ENCODE peak calls at places on chromosome 11, in six cellular contexts. E is ovary; J is breast epithelium; W is CD8-positive, alpha-beta memory T cell; K is caudate nucleus; X is RWPE1. H is an unnamed sample.

GRCh38 chr11:99135508-99135907 is 114.8 kb downstream of the CNTN5 start:
- DNase-seq in E (no peak), J (no peak), W (no peak), K (no peak), X (no peak), H (no peak)

GRCh38 chr11:81497202-81497804 is 1236.4 kb downstream of the FAM181B start:
- DNase-seq in E (no peak), J (no peak), W (no peak), K (no peak), X (peak), H (no peak)

GRCh38 chr11:59551651-59552521 is 40.5 kb downstream of the OR4D9 start:
- DNase-seq in E (peak), J (no peak), W (no peak), K (no peak), X (no peak), H (no peak)

GRCh38 chr11:17768547-17768946 is 34.0 kb downstream of the KCNC1 start:
- DNase-seq in E (no peak), J (peak), W (no peak), K (no peak), X (no peak), H (no peak)

GRCh38 chr11:122045181-122045586 is 70.8 kb downstream of the BLID start:
- DNase-seq in E (no peak), J (no peak), W (no peak), K (no peak), X (peak), H (no peak)

GRCh38 chr11:2988996-2989395 is 3.1 kb downstream of the NAP1L4 start:
- DNase-seq in E (no peak), J (no peak), W (peak), K (no peak), X (no peak), H (no peak)

GRCh38 chr11:100830978-100831732 is 144.1 kb downstream of the ARHGAP42 start:
- DNase-seq in E (no peak), J (no peak), W (no peak), K (no peak), X (peak), H (peak)

GRCh38 chr11:32052218-32052617 is 38.7 kb upstream of the RCN1 start:
- DNase-seq in E (peak), J (peak), W (peak), K (peak), X (peak), H (peak)

GRCh38 chr11:28038775-28039174 is 69.2 kb downstream of the KIF18A start:
- DNase-seq in E (no peak), J (no peak), W (no peak), K (no peak), X (no peak), H (no peak)

GRCh38 chr11:66951927-66952337 is 6.3 kb downstream of the PC start:
- DNase-seq in E (no peak), J (no peak), W (no peak), K (no peak), X (no peak), H (no peak)

GRCh38 chr11:115264278-115264677 is 239.9 kb downstream of the CADM1 start:
- DNase-seq in E (no peak), J (no peak), W (no peak), K (no peak), X (no peak), H (no peak)

GRCh38 chr11:67298786-67299185 is 4.5 kb upstream of the SSH3 start:
- DNase-seq in E (no peak), J (no peak), W (no peak), K (no peak), X (no peak), H (no peak)

GRCh38 chr11:13143486-13144297 is 133.9 kb upstream of the BMAL1 start:
- DNase-seq in E (no peak), J (no peak), W (no peak), K (no peak), X (no peak), H (no peak)

GRCh38 chr11:118607401-118608267 is at the start of gene PHLDB1:
- DNase-seq in E (peak), J (no peak), W (peak), K (peak), X (peak), H (peak)

GRCh38 chr11:36073411-36074203 is 129.7 kb downstream of the LDLRAD3 start:
- DNase-seq in E (peak), J (no peak), W (no peak), K (peak), X (no peak), H (no peak)

GRCh38 chr11:27254744-27255446 is 108.1 kb downstream of the CCDC34 start:
- DNase-seq in E (no peak), J (no peak), W (no peak), K (no peak), X (no peak), H (no peak)

GRCh38 chr11:33828604-33829429 is 54.5 kb upstream of the FBXO3 start:
- DNase-seq in E (no peak), J (no peak), W (peak), K (no peak), X (peak), H (no peak)

GRCh38 chr11:12388171-12388570 is 10.8 kb downstream of the PARVA start:
- DNase-seq in E (no peak), J (no peak), W (no peak), K (no peak), X (no peak), H (no peak)

GRCh38 chr11:12202911-12203310 is 92.5 kb downstream of the MICAL2 start:
- DNase-seq in E (no peak), J (no peak), W (no peak), K (no peak), X (no peak), H (no peak)

GRCh38 chr11:13705710-13706109 is 37.2 kb downstream of the FAR1 start:
- DNase-seq in E (no peak), J (no peak), W (no peak), K (no peak), X (no peak), H (no peak)

GRCh38 chr11:13329670-13330401 is 52.2 kb downstream of the BMAL1 start:
- DNase-seq in E (no peak), J (no peak), W (no peak), K (no peak), X (peak), H (peak)

GRCh38 chr11:83147895-83148294 is 9.0 kb upstream of the PCF11 start:
- DNase-seq in E (no peak), J (no peak), W (no peak), K (no peak), X (no peak), H (no peak)

GRCh38 chr11:44852159-44852707 is 98.5 kb downstream of the TP53I11 start:
- DNase-seq in E (no peak), J (no peak), W (no peak), K (no peak), X (no peak), H (no peak)

GRCh38 chr11:101866619-101867491 is 48.0 kb upstream of the CEP126 start:
- DNase-seq in E (no peak), J (no peak), W (no peak), K (no peak), X (peak), H (no peak)

GRCh38 chr11:68398870-68399865 is 61.4 kb upstream of the PPP6R3 start:
- DNase-seq in E (peak), J (no peak), W (no peak), K (no peak), X (no peak), H (peak)

GRCh38 chr11:66856496-66857233 is at the start of gene LRFN4:
- DNase-seq in E (no peak), J (no peak), W (peak), K (no peak), X (peak), H (no peak)

GRCh38 chr11:540583-541432 is 3.5 kb downstream of the LRRC56 start:
- DNase-seq in E (peak), J (no peak), W (no peak), K (no peak), X (no peak), H (no peak)

GRCh38 chr11:12211331-12212065 is 101.1 kb downstream of the MICAL2 start:
- DNase-seq in E (no peak), J (no peak), W (no peak), K (no peak), X (no peak), H (no peak)

GRCh38 chr11:34234086-34234740 is 123.6 kb downstream of the ABTB2 start:
- DNase-seq in E (no peak), J (no peak), W (peak), K (no peak), X (peak), H (peak)

GRCh38 chr11:128653828-128654231 is 40.0 kb upstream of the FLI1 start:
- DNase-seq in E (no peak), J (no peak), W (no peak), K (no peak), X (no peak), H (peak)

GRCh38 chr11:126890561-126890960 is 110.0 kb downstream of the KIRREL3 start:
- DNase-seq in E (no peak), J (no peak), W (no peak), K (peak), X (no peak), H (no peak)

GRCh38 chr11:73139476-73140198 is 2.5 kb downstream of the FCHSD2 start:
- DNase-seq in E (no peak), J (no peak), W (no peak), K (no peak), X (no peak), H (no peak)

GRCh38 chr11:72712168-72712721 is 38.0 kb upstream of the PDE2A start:
- DNase-seq in E (no peak), J (no peak), W (no peak), K (peak), X (no peak), H (peak)

GRCh38 chr11:36006556-36006955 is 62.7 kb downstream of the LDLRAD3 start:
- DNase-seq in E (no peak), J (no peak), W (no peak), K (no peak), X (no peak), H (no peak)

GRCh38 chr11:7572001-7572712 is 58.4 kb downstream of the PPFIBP2 start:
- DNase-seq in E (no peak), J (no peak), W (no peak), K (no peak), X (no peak), H (no peak)
- H3K27ac ChIP-seq in E (no peak), J (peak), W (no peak), K (peak), X (no peak), H (peak)

GRCh38 chr11:61378713-61379313 is 13.6 kb upstream of the TMEM216 start:
- DNase-seq in E (peak), J (no peak), W (no peak), K (no peak), X (peak), H (no peak)
- H3K27ac ChIP-seq in E (no peak), J (peak), W (no peak), K (no peak), X (peak), H (no peak)

GRCh38 chr11:125802387-125802786 is 14.5 kb downstream of the PATE3 start:
- DNase-seq in E (no peak), J (no peak), W (no peak), K (no peak), X (no peak), H (no peak)

DNA sequence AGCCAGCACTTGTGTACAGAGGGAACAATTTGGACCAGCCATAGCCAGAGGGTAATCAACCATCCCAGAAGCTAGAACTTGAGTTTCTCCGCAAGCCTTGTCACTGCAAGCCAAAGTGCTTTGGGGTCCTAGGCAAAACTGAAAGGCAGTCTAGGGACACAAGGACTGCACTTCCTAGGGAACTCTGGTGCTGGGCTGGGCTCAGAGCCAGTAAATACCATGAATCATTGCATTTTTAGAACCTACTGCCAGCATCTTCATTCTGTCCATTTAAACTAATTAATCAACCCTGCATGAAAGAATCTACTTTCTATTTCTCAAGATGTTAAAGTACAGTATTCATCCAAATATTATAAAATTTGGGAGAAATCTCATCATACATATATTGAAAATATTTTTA is 20.0 kb downstream of the PATE3 start:
- DNase-seq in E (no peak), J (no peak), W (no peak), K (no peak), X (no peak), H (no peak)
- H3K27ac ChIP-seq in E (no peak), J (no peak), W (no peak), K (no peak), X (no peak), H (no peak)

DNA sequence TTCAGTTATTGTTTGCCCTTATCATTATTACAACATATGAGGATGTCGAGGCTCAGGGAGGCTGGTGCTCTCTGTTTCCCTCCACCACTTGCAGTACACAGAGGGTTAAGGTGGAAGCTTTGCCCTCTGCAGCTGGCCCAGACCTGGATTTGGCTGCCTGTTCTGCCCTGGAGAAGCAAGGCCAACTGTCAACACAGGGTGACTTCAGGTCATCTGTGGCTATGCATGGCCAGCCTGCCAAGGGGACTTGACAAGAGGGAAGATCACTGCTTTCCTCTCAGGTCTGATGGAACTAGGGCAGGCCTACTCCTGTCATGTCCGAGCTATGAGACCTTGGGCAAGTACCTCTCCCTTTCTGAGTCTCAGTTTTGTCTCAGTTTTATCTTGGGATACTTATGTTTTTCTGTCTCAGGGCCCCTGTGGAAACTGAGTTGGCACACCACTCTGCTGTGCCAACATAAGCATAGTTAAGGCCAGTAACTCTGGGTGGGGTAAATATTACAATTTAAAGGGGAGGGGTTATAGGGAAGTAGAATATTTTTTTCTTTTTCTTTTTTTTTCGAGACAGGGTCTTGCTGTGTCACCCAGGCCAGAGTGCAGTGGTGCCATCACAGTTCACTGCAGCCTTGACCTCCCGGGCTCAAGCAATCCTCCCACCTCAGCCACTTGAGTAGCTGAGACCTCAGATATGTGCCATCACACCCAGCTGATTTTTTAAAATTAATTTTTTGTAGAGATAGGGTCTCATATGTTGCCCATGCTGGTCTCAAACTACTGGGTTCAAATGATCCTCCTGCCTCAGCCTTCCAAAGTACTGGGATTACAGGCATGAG is 2.4 kb upstream of the THRSP start:
- DNase-seq in E (no peak), J (peak), W (no peak), K (no peak), X (no peak), H (peak)
- H3K27ac ChIP-seq in E (no peak), J (peak), W (no peak), K (no peak), X (peak), H (peak)

DNA sequence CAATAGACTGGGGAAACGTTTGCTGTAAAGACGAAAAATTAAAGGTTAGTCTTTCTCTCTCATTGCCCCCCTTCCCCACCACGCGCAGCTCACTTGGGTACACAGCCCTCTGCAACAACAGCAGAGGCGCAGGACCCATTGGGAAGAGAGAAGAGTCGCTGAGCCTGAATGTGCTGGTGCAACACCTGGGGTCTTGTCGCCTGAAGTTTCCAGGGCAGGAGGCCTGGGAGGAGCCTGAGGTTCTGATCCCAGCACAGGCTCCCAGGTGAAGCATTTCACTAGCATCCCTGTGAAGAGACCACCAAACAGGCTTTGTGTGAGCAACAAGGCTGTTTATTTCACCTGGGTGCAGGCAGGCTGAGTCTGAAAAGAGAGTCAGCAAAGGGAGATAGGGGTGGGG is 116.2 kb upstream of the NTM start:
- DNase-seq in E (no peak), J (no peak), W (no peak), K (no peak), X (no peak), H (no peak)
- H3K27ac ChIP-seq in E (no peak), J (no peak), W (no peak), K (peak), X (no peak), H (no peak)

DNA sequence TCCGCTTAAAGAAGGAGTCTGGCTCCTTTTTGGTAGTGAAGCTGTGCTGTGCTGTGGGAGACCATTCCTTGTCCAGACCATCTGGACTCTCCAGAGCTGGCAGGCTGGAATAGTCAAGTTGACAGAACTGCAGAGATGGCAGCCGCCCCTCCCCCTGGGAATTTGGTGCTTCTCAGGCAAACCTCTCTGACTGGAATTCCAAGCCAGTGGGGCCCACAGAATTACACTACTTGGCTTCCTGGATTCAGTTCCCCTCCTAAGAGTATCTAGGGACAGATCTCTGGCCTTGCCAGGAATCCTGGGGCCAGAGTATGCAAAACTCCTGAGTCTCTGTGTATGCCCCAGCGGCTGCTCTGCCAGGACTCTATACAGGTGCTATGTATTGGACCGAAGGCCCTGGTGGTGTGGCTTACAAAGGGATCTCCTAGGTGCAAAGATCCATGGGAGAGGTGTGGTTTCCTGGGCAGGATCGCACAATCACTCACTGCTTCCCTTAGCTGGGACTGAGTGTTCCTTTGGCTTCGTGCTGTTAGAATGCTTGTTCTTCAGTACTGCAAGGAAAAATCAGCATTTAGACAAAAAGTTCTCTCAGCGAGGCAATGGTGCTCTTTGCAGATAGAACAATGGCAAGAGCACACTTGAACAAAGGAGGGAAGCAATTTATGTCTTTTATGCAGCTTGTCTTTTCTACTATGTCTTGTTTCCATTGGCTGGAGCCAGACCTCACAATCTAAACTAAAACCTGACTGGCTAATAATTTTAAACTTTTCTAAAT is 86.8 kb downstream of the PRMT3 start:
- DNase-seq in E (no peak), J (no peak), W (no peak), K (no peak), X (no peak), H (no peak)
- H3K27ac ChIP-seq in E (no peak), J (peak), W (peak), K (no peak), X (peak), H (no peak)

H was measured in thyroid gland.